ENCODE peak calls at places on chromosome 17, in six cellular contexts. C is fibroblast of lung, J is Karpas-422, M is mammary epithelial cell, R is A549, K is GM23338. U is an unnamed sample.
A peak's percentile ranks its signal among the peaks of the same experiment; 100 is the strongest.

GRCh38 chr17:72940511-72940910 is 152.0 kb downstream of the SLC39A11 start:
- DNase-seq in C (no peak), J (no peak), M (no peak), R (no peak), K (peak; percentile 28), U (no peak)

GRCh38 chr17:31492206-31492605 is 100.7 kb downstream of the RAB11FIP4 start:
- DNase-seq in C (no peak), J (no peak), M (no peak), R (no peak), K (no peak), U (no peak)

GRCh38 chr17:73352261-73352660 is 40.5 kb upstream of the CDC42EP4 start:
- DNase-seq in C (no peak), J (no peak), M (no peak), R (no peak), K (no peak), U (no peak)

GRCh38 chr17:42673885-42674754 is 2.7 kb downstream of the PLEKHH3 start:
- DNase-seq in C (peak; percentile 82), J (peak; percentile 75), M (peak; percentile 31), R (peak; percentile 66), K (peak; percentile 91), U (peak; percentile 21)

GRCh38 chr17:18859256-18859655 is 1.3 kb downstream of the PRPSAP2 start:
- DNase-seq in C (peak; percentile 43), J (peak; percentile 77), M (no peak), R (no peak), K (no peak), U (no peak)

GRCh38 chr17:77354721-77355455 is 214.1 kb downstream of the SEC14L1 start:
- DNase-seq in C (peak; percentile 95), J (no peak), M (peak; percentile 86), R (peak; percentile 65), K (no peak), U (no peak)

GRCh38 chr17:16036261-16036660 is 36.6 kb downstream of the TTC19 start:
- DNase-seq in C (no peak), J (no peak), M (no peak), R (no peak), K (no peak), U (no peak)

GRCh38 chr17:72699566-72699965 is 392.9 kb downstream of the SLC39A11 start:
- DNase-seq in C (no peak), J (no peak), M (peak; percentile 77), R (no peak), K (no peak), U (no peak)

GRCh38 chr17:38883592-38884526 is 14.0 kb downstream of the LASP1 start:
- DNase-seq in C (no peak), J (no peak), M (peak; percentile 72), R (no peak), K (peak; percentile 60), U (no peak)

GRCh38 chr17:63222655-63223054 is 223.5 kb downstream of the CYB561 start:
- DNase-seq in C (peak; percentile 13), J (no peak), M (peak; percentile 5), R (peak; percentile 14), K (peak; percentile 6), U (no peak)

GRCh38 chr17:27733771-27734170 is 66.6 kb downstream of the NOS2 start:
- DNase-seq in C (no peak), J (no peak), M (no peak), R (peak; percentile 14), K (no peak), U (no peak)

GRCh38 chr17:68004201-68004600 is 7.9 kb upstream of the C17orf58 start:
- DNase-seq in C (no peak), J (no peak), M (no peak), R (no peak), K (no peak), U (no peak)

GRCh38 chr17:75152971-75153853 is 1.1 kb downstream of the JPT1 start:
- DNase-seq in C (peak; percentile 26), J (peak; percentile 83), M (peak; percentile 57), R (peak; percentile 71), K (peak; percentile 77), U (peak; percentile 53)

GRCh38 chr17:62064029-62064790 is 868 bp downstream of the MED13 start:
- DNase-seq in C (peak; percentile 27), J (peak; percentile 54), M (peak; percentile 48), R (no peak), K (no peak), U (no peak)

GRCh38 chr17:885971-886571 is 93.5 kb downstream of the NXN start:
- DNase-seq in C (peak; percentile 43), J (peak; percentile 34), M (no peak), R (no peak), K (no peak), U (no peak)

GRCh38 chr17:2215616-2216364 is 87.8 kb downstream of the SMG6 start:
- DNase-seq in C (peak; percentile 96), J (peak; percentile 91), M (no peak), R (no peak), K (peak; percentile 78), U (peak; percentile 92)

GRCh38 chr17:45162022-45162687 is 480 bp downstream of the HEXIM2 start:
- DNase-seq in C (no peak), J (no peak), M (no peak), R (no peak), K (no peak), U (no peak)

GRCh38 chr17:77003699-77004098 is 135.5 kb downstream of the MGAT5B start:
- DNase-seq in C (no peak), J (no peak), M (peak; percentile 5), R (no peak), K (no peak), U (no peak)

GRCh38 chr17:28646039-28646754 is 1.2 kb upstream of the BLTP2 start:
- DNase-seq in C (no peak), J (no peak), M (no peak), R (peak; percentile 44), K (no peak), U (no peak)

GRCh38 chr17:8005357-8005756 is 2.9 kb downstream of the GUCY2D start:
- DNase-seq in C (no peak), J (no peak), M (no peak), R (no peak), K (no peak), U (no peak)
- H3K27ac ChIP-seq in C (no peak overlapping the region), J (no peak overlapping the region), M (no peak overlapping the region), R (no peak overlapping the region), K (no peak overlapping the region), U (no peak overlapping the region)

DNA sequence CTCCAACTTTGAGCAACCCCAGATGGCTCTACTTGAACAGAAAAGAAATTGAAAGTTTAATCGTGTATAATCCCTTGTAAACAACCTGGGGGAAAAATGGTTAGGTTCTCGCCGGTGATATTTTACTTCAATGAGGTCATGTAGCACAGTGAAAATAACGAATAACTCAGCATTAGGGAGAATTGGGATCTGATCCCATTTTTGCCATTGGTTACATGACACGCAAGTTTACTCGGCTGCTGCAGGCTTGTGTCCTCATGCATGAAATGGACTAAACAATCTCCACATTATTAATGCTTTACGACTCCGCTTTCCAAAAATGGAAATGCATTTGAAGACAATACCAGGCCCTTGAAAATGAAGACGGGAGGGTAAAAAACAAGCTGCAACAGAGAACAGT is 45.5 kb upstream of the LRRC37A3 start:
- DNase-seq in C (no peak), J (peak; percentile 55), M (no peak), R (no peak), K (no peak), U (no peak)
- H3K4me1 ChIP-seq in C (no peaks in the 10 kb centered on the region), J (peaks cover 77% of the 10 kb centered on the region), M (no peaks in the 10 kb centered on the region), R (peaks cover 23% of the 10 kb centered on the region), K (peaks cover 6% of the 10 kb centered on the region), U (peaks cover 74% of the 10 kb centered on the region)

DNA sequence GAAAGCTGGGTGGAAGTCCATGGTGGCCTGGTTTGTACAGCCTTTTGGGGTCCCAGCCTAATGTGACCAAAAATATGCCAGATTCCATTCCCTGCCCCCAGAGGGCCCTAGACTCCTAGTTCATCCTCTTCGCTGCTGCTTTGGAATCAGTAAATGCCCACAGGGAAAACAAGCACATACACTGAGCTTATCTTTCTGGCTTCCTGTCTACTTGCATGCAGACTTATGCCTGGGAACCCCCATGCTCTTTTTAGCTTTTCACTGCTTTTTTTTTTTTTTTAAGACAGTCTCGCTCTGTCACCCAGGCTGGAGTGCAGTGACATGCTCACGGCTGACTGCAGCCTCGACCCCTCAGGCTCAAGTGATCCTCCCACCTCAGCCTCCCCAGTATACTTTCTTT is 6.2 kb upstream of the CD300LG start:
- DNase-seq in C (peak; percentile 18), J (no peak), M (no peak), R (peak; percentile 67), K (peak; percentile 46), U (no peak)
- H3K4me2 ChIP-seq in C (no peak overlapping the region), J (no peak overlapping the region), M (no peak overlapping the region), R (peak overlapping the region; percentile 99), K (no peak overlapping the region), U (no peak overlapping the region)

GRCh38 chr17:66787914-66788313 is 47.0 kb upstream of the CACNG5 start:
- DNase-seq in C (no peak), J (no peak), M (no peak), R (no peak), K (no peak), U (no peak)
- H3K27ac ChIP-seq in C (no peak overlapping the region), J (no peak overlapping the region), M (no peak overlapping the region), R (no peak overlapping the region), K (no peak overlapping the region), U (no peak overlapping the region)

DNA sequence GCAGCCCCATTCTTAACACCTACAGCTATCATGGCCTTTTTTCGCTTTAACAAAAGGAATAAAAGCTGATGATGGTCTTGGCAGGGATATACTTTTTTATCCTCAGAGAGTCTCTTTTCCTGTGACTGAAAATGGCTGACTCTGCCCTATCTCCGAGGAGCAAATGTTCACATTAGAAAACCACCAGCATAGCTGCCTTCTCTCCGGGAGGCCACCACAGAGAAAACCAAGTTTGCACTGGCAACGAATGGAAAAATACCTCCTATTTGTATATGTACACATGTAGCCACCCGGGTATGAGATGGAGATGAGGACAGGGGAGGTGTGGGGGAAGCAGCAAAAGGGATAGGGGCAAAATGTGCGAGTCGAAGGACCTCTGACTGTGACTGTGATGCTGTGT is 88.2 kb downstream of the STX8 start:
- DNase-seq in C (no peak), J (no peak), M (no peak), R (no peak), K (no peak), U (no peak)
- H3K4me1 ChIP-seq in C (no peaks in the 10 kb centered on the region), J (no peaks in the 10 kb centered on the region), M (no peaks in the 10 kb centered on the region), R (no peaks in the 10 kb centered on the region), K (no peaks in the 10 kb centered on the region), U (no peaks in the 10 kb centered on the region)

GRCh38 chr17:32696426-32696825 is 180.5 kb downstream of the MYO1D start:
- DNase-seq in C (no peak), J (no peak), M (no peak), R (no peak), K (no peak), U (no peak)

GRCh38 chr17:32695864-32696263 is 181.1 kb downstream of the MYO1D start:
- DNase-seq in C (no peak), J (no peak), M (no peak), R (no peak), K (no peak), U (no peak)

GRCh38 chr17:32697728-32698625 is 178.9 kb downstream of the MYO1D start:
- DNase-seq in C (no peak), J (no peak), M (peak; percentile 67), R (no peak), K (no peak), U (no peak)

GRCh38 chr17:32701860-32702259 is 175.1 kb downstream of the MYO1D start:
- DNase-seq in C (no peak), J (no peak), M (no peak), R (no peak), K (no peak), U (no peak)

DNA sequence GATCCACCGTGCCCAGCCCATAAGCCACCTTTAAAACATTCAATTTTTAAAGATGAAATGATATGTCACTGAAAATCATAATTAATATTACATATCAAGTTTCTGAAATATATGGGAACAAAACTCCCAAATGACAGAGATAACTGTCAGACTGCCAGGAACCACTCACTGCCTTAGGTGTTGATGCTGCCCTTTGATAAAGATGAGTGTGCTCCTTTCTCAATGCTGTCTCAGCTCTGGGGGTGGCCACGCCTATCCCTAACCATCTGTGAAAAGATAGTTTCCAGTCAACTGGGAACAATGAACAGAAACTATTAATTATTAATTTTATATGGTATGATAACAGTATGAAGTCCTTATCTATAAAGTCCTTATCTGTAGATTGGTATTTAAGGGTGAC is 177.7 kb downstream of the MYO1D start:
- DNase-seq in C (no peak), J (no peak), M (peak; percentile 54), R (no peak), K (no peak), U (no peak)
- H3K4me2 ChIP-seq in C (no peak overlapping the region), J (no peak overlapping the region), M (no peak overlapping the region), R (no peak overlapping the region), K (no peak overlapping the region), U (no peak overlapping the region)